ENCODE peak calls at places on chromosomes 13 and 19, in eight cellular contexts. U is nephron progenitor cell; C is IMR-90; S is stimulated activated CD8-positive, alpha-beta memory T cell treated with anti-CD3 and anti-CD28 coated beads, Interleukin-4, amount 100 ng/mL, for 4 hours; Y is GM23338; O is ELR; I is stimulated activated naive CD8-positive, alpha-beta T cell treated with anti-CD3 and anti-CD28 coated beads, Interleukin-15, Interleukin-2, amounts not matched to agents 100 U/mL and 50 U/mL, for 24 hours; E is AG09319. J is an unnamed sample.

GRCh38 chr19:38248421-38248820 is 7.8 kb downstream of the PPP1R14A start:
- DNase-seq in U (no peak), C (no peak), S (no peak), Y (no peak), O (no peak), I (no peak), E (no peak), J (no peak)

GRCh38 chr13:42396501-42396900 is 124.5 kb downstream of the AKAP11 start:
- DNase-seq in U (no peak), C (no peak), S (no peak), Y (no peak), O (no peak), I (peak), E (no peak), J (no peak)

GRCh38 chr19:38917921-38918491 is 6.0 kb upstream of the CCER2 start:
- DNase-seq in U (no peak), C (no peak), S (no peak), Y (peak), O (peak), I (no peak), E (no peak), J (no peak)

GRCh38 chr13:24511824-24512207 is 762 bp downstream of the PARP4 start:
- DNase-seq in U (no peak), C (no peak), S (no peak), Y (no peak), O (no peak), I (no peak), E (no peak), J (no peak)

GRCh38 chr13:97588993-97589392 is 155.0 kb downstream of the RAP2A start:
- DNase-seq in U (no peak), C (no peak), S (no peak), Y (peak), O (no peak), I (no peak), E (no peak), J (no peak)

GRCh38 chr19:33214621-33215020 is 11.0 kb downstream of the SLC7A10 start:
- DNase-seq in U (peak), C (peak), S (no peak), Y (peak), O (peak), I (no peak), E (no peak), J (no peak)

GRCh38 chr13:25207291-25207690 is 35.2 kb upstream of the AMER2 start:
- DNase-seq in U (no peak), C (no peak), S (no peak), Y (no peak), O (no peak), I (no peak), E (no peak), J (no peak)

GRCh38 chr13:113531041-113531873 is 40.7 kb upstream of the DCUN1D2 start:
- DNase-seq in U (no peak), C (no peak), S (no peak), Y (no peak), O (no peak), I (no peak), E (no peak), J (no peak)

GRCh38 chr13:44030615-44031014 is 150.9 kb downstream of the LACC1 start:
- DNase-seq in U (no peak), C (no peak), S (no peak), Y (no peak), O (no peak), I (no peak), E (no peak), J (no peak)

GRCh38 chr19:5103061-5103701 is 134.3 kb downstream of the KDM4B start:
- DNase-seq in U (no peak), C (peak), S (no peak), Y (no peak), O (no peak), I (no peak), E (no peak), J (no peak)

GRCh38 chr19:43956827-43957226 is 5.8 kb downstream of the ZNF221 start:
- DNase-seq in U (no peak), C (no peak), S (no peak), Y (no peak), O (no peak), I (no peak), E (no peak), J (no peak)

GRCh38 chr13:64925727-64926126 is 2304.4 kb downstream of the PCDH9 start:
- DNase-seq in U (no peak), C (no peak), S (no peak), Y (no peak), O (no peak), I (no peak), E (no peak), J (no peak)

GRCh38 chr13:21613791-21614190 is 9.8 kb upstream of the MICU2 start:
- DNase-seq in U (no peak), C (no peak), S (no peak), Y (no peak), O (no peak), I (no peak), E (no peak), J (no peak)

GRCh38 chr13:22828081-22828480 is 352.7 kb upstream of the SGCG start:
- DNase-seq in U (no peak), C (peak), S (no peak), Y (no peak), O (no peak), I (no peak), E (no peak), J (peak)

GRCh38 chr13:74452881-74453280 is 318.7 kb upstream of the KLF12 start:
- DNase-seq in U (no peak), C (no peak), S (no peak), Y (no peak), O (no peak), I (no peak), E (no peak), J (no peak)

GRCh38 chr19:50728084-50728737 is 5.0 kb downstream of the CLEC11A start:
- DNase-seq in U (peak), C (peak), S (peak), Y (peak), O (peak), I (peak), E (peak), J (peak)

GRCh38 chr19:57016076-57016475 is 103.7 kb upstream of the USP29 start:
- DNase-seq in U (no peak), C (no peak), S (no peak), Y (no peak), O (no peak), I (no peak), E (no peak), J (no peak)

GRCh38 chr13:73090116-73090811 is 31.5 kb downstream of the KLF5 start:
- DNase-seq in U (no peak), C (peak), S (no peak), Y (peak), O (peak), I (peak), E (peak), J (peak)

GRCh38 chr19:19552811-19553210 is 14.7 kb downstream of the CILP2 start:
- DNase-seq in U (peak), C (no peak), S (no peak), Y (peak), O (peak), I (peak), E (no peak), J (no peak)

GRCh38 chr13:72290962-72291681 is 424.1 kb upstream of the DACH1 start:
- DNase-seq in U (no peak), C (no peak), S (no peak), Y (peak), O (peak), I (no peak), E (no peak), J (peak)

GRCh38 chr13:55948175-55948574 is 1192.5 kb upstream of the PRR20A start:
- DNase-seq in U (no peak), C (no peak), S (no peak), Y (no peak), O (no peak), I (no peak), E (no peak), J (no peak)

GRCh38 chr19:17205237-17206140 is 9.7 kb upstream of the USE1 start:
- DNase-seq in U (peak), C (peak), S (no peak), Y (peak), O (peak), I (peak), E (no peak), J (no peak)

GRCh38 chr13:35388979-35389378 is 87.5 kb downstream of the MAB21L1 start:
- DNase-seq in U (no peak), C (peak), S (no peak), Y (no peak), O (peak), I (no peak), E (peak), J (no peak)

GRCh38 chr13:29754486-29754806 is 96.0 kb downstream of the UBL3 start:
- DNase-seq in U (no peak), C (peak), S (no peak), Y (peak), O (peak), I (peak), E (no peak), J (no peak)

GRCh38 chr19:48415395-48415794 is 21.9 kb downstream of the GRIN2D start:
- DNase-seq in U (peak), C (peak), S (peak), Y (peak), O (peak), I (peak), E (no peak), J (no peak)

GRCh38 chr19:41876847-41877489 is at the start of gene CD79A:
- DNase-seq in U (no peak), C (no peak), S (no peak), Y (no peak), O (no peak), I (peak), E (no peak), J (peak)

GRCh38 chr19:33110201-33110910 is 21.6 kb upstream of the WDR88 start:
- DNase-seq in U (no peak), C (peak), S (no peak), Y (no peak), O (peak), I (no peak), E (no peak), J (no peak)

GRCh38 chr19:1699386-1699785 is 47.0 kb upstream of the TCF3 start:
- DNase-seq in U (no peak), C (no peak), S (no peak), Y (no peak), O (no peak), I (no peak), E (no peak), J (no peak)

GRCh38 chr13:110319774-110320509 is 12.9 kb downstream of the COL4A2 start:
- DNase-seq in U (no peak), C (peak), S (no peak), Y (no peak), O (peak), I (peak), E (no peak), J (no peak)

GRCh38 chr13:107866666-107867623 is 348.4 kb downstream of the LIG4 start:
- DNase-seq in U (peak), C (peak), S (no peak), Y (peak), O (peak), I (peak), E (no peak), J (no peak)